ENCODE peak calls at places on chromosomes 13 and 19, in five cellular contexts. B is IMR-90, E is neuronal stem cell, K is trophoblast cell, J is H1. O is an unnamed sample.

GRCh38 chr19:38290631-38291147 is 13.4 kb upstream of the C19orf33 start:
- DNase-seq in B (peak), E (no peak), K (no peak), J (no peak), O (peak)

GRCh38 chr13:104017317-104017716 is 951.1 kb upstream of the SLC10A2 start:
- DNase-seq in B (no peak), E (no peak), K (no peak), J (no peak), O (no peak)

GRCh38 chr19:31348416-31349159 is 648 bp downstream of the TSHZ3 start:
- DNase-seq in B (no peak), E (no peak), K (no peak), J (peak), O (peak)

GRCh38 chr13:79709526-79709925 is 228.6 kb downstream of the NDFIP2 start:
- DNase-seq in B (peak), E (no peak), K (no peak), J (no peak), O (no peak)

GRCh38 chr19:7691497-7691896 is 10.4 kb downstream of the FCER2 start:
- DNase-seq in B (no peak), E (no peak), K (no peak), J (no peak), O (no peak)

GRCh38 chr13:40682449-40683240 is 16.2 kb upstream of the FOXO1 start:
- DNase-seq in B (peak), E (no peak), K (peak), J (no peak), O (peak)

GRCh38 chr13:50340566-50341287 is 325.5 kb downstream of the KCNRG start:
- DNase-seq in B (no peak), E (no peak), K (peak), J (no peak), O (no peak)

GRCh38 chr13:28636677-28637317 is 22.1 kb upstream of the POMP start:
- DNase-seq in B (peak), E (peak), K (peak), J (peak), O (peak)

GRCh38 chr13:93227906-93228801 is 1.5 kb downstream of the GPC6 start:
- DNase-seq in B (peak), E (peak), K (no peak), J (peak), O (peak)

GRCh38 chr13:93227280-93227905 is 786 bp downstream of the GPC6 start:
- DNase-seq in B (peak), E (peak), K (no peak), J (peak), O (peak)

GRCh38 chr13:93225610-93226009 is 997 bp upstream of the GPC6 start:
- DNase-seq in B (no peak), E (no peak), K (no peak), J (no peak), O (no peak)

GRCh38 chr13:93226065-93226622 is 463 bp upstream of the GPC6 start:
- DNase-seq in B (no peak), E (peak), K (no peak), J (no peak), O (no peak)

GRCh38 chr13:93226623-93227279 is at the start of gene GPC6:
- DNase-seq in B (peak), E (peak), K (no peak), J (no peak), O (peak)
- H3K14ac ChIP-seq in B (peak), E (peak), K (peak), J (no peak), O (no peak)

GRCh38 chr19:45103200-45103624 is 10.2 kb downstream of the PPP1R37 start:
- DNase-seq in B (no peak), E (no peak), K (no peak), J (no peak), O (no peak)
- H3K4me3 ChIP-seq in B (no peak), E (no peak), K (no peak), J (no peak), O (no peak)

GRCh38 chr19:40716655-40717324 is at the start of the genes COQ8B and ITPKC:
- DNase-seq in B (peak), E (peak), K (peak), J (peak), O (peak)

GRCh38 chr19:40717880-40718773 is 1.2 kb downstream of the ITPKC start:
- DNase-seq in B (peak), E (no peak), K (peak), J (no peak), O (peak)

GRCh38 chr19:40717325-40717879 is 490 bp downstream of the ITPKC start:
- DNase-seq in B (no peak), E (no peak), K (no peak), J (no peak), O (no peak)

GRCh38 chr19:40714519-40715299 is 2.0 kb downstream of the COQ8B start:
- DNase-seq in B (peak), E (peak), K (peak), J (peak), O (peak)

GRCh38 chr19:40716031-40716654 is 543 bp downstream of the COQ8B start:
- DNase-seq in B (peak), E (no peak), K (peak), J (peak), O (no peak)
- H3K14ac ChIP-seq in B (peak), E (no peak), K (peak), J (no peak), O (no peak)

DNA sequence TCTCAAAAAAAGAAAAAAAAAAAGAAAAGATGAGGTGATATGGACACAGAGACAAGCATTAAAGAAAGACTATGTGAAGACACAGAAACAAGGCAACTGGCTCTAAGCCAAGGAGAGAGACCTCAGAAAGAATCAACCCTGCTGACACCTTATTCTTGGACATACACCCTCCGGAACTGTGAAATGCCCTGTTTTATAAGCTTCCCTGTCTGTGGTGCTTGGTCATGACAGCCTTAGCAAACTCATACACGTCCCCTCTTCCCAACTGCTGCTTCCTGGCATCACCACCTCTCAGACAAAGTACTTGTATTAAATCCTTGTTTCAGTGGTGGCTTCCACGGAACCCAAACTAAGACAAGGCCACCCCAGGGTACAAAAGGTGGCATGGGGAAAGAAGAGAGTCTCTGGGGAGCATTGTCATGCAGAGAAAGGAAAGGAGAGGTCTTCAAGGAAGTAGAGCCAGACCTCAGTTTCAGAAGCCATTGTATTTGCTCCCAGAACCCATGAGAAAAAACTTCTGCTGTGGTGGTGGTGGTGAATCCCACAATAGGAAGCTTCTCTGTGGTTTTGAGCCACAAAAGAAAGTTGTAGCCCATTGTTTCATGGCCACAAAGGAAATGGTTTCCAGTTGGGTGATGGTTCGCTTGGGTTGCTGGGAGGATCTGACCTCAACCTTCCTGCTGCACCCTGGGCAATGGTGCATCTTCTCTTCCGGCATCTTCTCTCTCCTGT is 16.3 kb upstream of the TSPAN16 start:
- DNase-seq in B (no peak), E (no peak), K (no peak), J (no peak), O (no peak)
- H3K4me3 ChIP-seq in B (no peak), E (no peak), K (no peak), J (no peak), O (no peak)